ENCODE peak calls at places on chromosome 17, in ten cellular contexts. A, G, F, O, J, K, W, B, D and M are unnamed samples.

GRCh38 chr17:51500454-51500853 is 240.1 kb downstream of the UTP18 start:
- DNase-seq in K (no peak), J (no peak), D (no peak), B (no peak), G (no peak), O (no peak), A (no peak), W (no peak), F (no peak), M (no peak)

GRCh38 chr17:51706098-51706497 is 445.8 kb downstream of the UTP18 start:
- DNase-seq in K (no peak), W (no peak), D (no peak), A (no peak), O (no peak), J (no peak), B (no peak), G (no peak), F (no peak), M (no peak)

GRCh38 chr17:73474370-73474988 is 162.7 kb upstream of the CDC42EP4 start:
- DNase-seq in D (peak), F (no peak), K (no peak), W (peak), O (peak), B (peak), A (no peak), J (no peak), G (no peak), M (no peak)

GRCh38 chr17:13792314-13792713 is 190.6 kb upstream of the HS3ST3A1 start:
- DNase-seq in G (no peak), A (no peak), F (no peak), D (peak), W (peak), B (no peak), J (no peak), O (no peak), K (no peak), M (no peak)

GRCh38 chr17:61097786-61098185 is 301.9 kb upstream of the TBX2 start:
- DNase-seq in W (no peak), A (no peak), J (no peak), K (no peak), D (no peak), O (no peak), G (no peak), B (no peak), F (no peak), M (no peak)

GRCh38 chr17:50203086-50203485 is 1.7 kb upstream of the COL1A1 start:
- DNase-seq in G (no peak), K (no peak), D (no peak), B (no peak), O (no peak), W (peak), J (no peak), F (no peak), A (no peak), M (no peak)

GRCh38 chr17:43880420-43880991 is 26.8 kb downstream of the MPP2 start:
- DNase-seq in K (no peak), J (no peak), O (peak), G (no peak), F (no peak), A (no peak), W (peak), D (no peak), B (peak), M (no peak)

GRCh38 chr17:68544111-68544510 is 31.9 kb downstream of the PRKAR1A start:
- DNase-seq in J (no peak), O (no peak), F (no peak), B (no peak), G (no peak), K (no peak), D (no peak), A (no peak), W (no peak), M (no peak)

GRCh38 chr17:69961488-69962145 is 113.4 kb upstream of the KCNJ16 start:
- DNase-seq in B (no peak), W (no peak), K (no peak), A (no peak), F (peak), D (no peak), J (no peak), G (no peak), O (peak), M (no peak)

GRCh38 chr17:37826497-37827115 is 81.7 kb upstream of the HNF1B start:
- DNase-seq in A (no peak), O (no peak), D (no peak), B (peak), J (no peak), G (no peak), W (no peak), K (no peak), F (no peak), M (no peak)